ENCODE peak calls at places on chromosome 1, in ten cellular contexts. One of them, this sample, is unnamed.

GRCh38 chr1:219412772-219413171 is 200.1 kb downstream of the ZC3H11B start:
- DNase-seq in brain microvascular endothelial cell: no peak
- DNase-seq in HFFc6: peak; percentile 76
- DNase-seq in lower lobe of right lung: no peak
- DNase-seq in IMR-90: peak; percentile 37
- DNase-seq in prostate gland: no peak
- DNase-seq in B cell: no peak
- DNase-seq in psoas muscle: no peak
- DNase-seq in CD8-positive, alpha-beta T cell: no peak
- DNase-seq in pancreas: no peak
- DNase-seq in this sample: no peak

GRCh38 chr1:54052470-54052933 is 502 bp downstream of the TMEM59 start:
- DNase-seq in brain microvascular endothelial cell: peak; percentile 74
- DNase-seq in HFFc6: peak; percentile 63
- DNase-seq in lower lobe of right lung: no peak
- DNase-seq in IMR-90: peak; percentile 62
- DNase-seq in prostate gland: peak; percentile 21
- DNase-seq in B cell: no peak
- DNase-seq in psoas muscle: no peak
- DNase-seq in CD8-positive, alpha-beta T cell: peak; percentile 4
- DNase-seq in pancreas: no peak
- DNase-seq in this sample: no peak

GRCh38 chr1:155859881-155860841 is 794 bp downstream of the SYT11 start:
- DNase-seq in brain microvascular endothelial cell: peak; percentile 73
- DNase-seq in HFFc6: peak; percentile 62
- DNase-seq in lower lobe of right lung: peak; percentile 66
- DNase-seq in IMR-90: peak; percentile 84
- DNase-seq in prostate gland: no peak
- DNase-seq in B cell: peak; percentile 62
- DNase-seq in psoas muscle: peak; percentile 89
- DNase-seq in CD8-positive, alpha-beta T cell: peak; percentile 33
- DNase-seq in pancreas: peak; percentile 70
- DNase-seq in this sample: no peak

GRCh38 chr1:162899422-162900168 is 38.6 kb upstream of the CCDC190 start:
- DNase-seq in brain microvascular endothelial cell: peak; percentile 81
- DNase-seq in HFFc6: peak; percentile 95
- DNase-seq in lower lobe of right lung: no peak
- DNase-seq in IMR-90: peak; percentile 94
- DNase-seq in prostate gland: no peak
- DNase-seq in B cell: no peak
- DNase-seq in psoas muscle: no peak
- DNase-seq in CD8-positive, alpha-beta T cell: no peak
- DNase-seq in pancreas: no peak
- DNase-seq in this sample: no peak

GRCh38 chr1:67566803-67567202 is 118.2 kb upstream of the GADD45A start:
- DNase-seq in brain microvascular endothelial cell: no peak
- DNase-seq in HFFc6: no peak
- DNase-seq in lower lobe of right lung: no peak
- DNase-seq in IMR-90: peak; percentile 60
- DNase-seq in prostate gland: no peak
- DNase-seq in B cell: no peak
- DNase-seq in psoas muscle: no peak
- DNase-seq in CD8-positive, alpha-beta T cell: no peak
- DNase-seq in pancreas: no peak
- DNase-seq in this sample: no peak

GRCh38 chr1:112501810-112502641 is 6.7 kb upstream of the WNT2B start:
- DNase-seq in brain microvascular endothelial cell: peak; percentile 53
- DNase-seq in HFFc6: peak; percentile 68
- DNase-seq in lower lobe of right lung: peak; percentile 77
- DNase-seq in IMR-90: peak; percentile 54
- DNase-seq in prostate gland: peak; percentile 70
- DNase-seq in B cell: peak; percentile 75
- DNase-seq in psoas muscle: peak; percentile 77
- DNase-seq in CD8-positive, alpha-beta T cell: peak; percentile 27
- DNase-seq in pancreas: peak; percentile 87
- DNase-seq in this sample: no peak

GRCh38 chr1:152007047-152007446 is 13.4 kb upstream of the S100A10 start:
- DNase-seq in brain microvascular endothelial cell: no peak
- DNase-seq in HFFc6: no peak
- DNase-seq in lower lobe of right lung: no peak
- DNase-seq in IMR-90: no peak
- DNase-seq in prostate gland: no peak
- DNase-seq in B cell: no peak
- DNase-seq in psoas muscle: no peak
- DNase-seq in CD8-positive, alpha-beta T cell: no peak
- DNase-seq in pancreas: no peak
- DNase-seq in this sample: no peak

GRCh38 chr1:197066719-197067456 is at the start of gene F13B:
- DNase-seq in brain microvascular endothelial cell: no peak
- DNase-seq in HFFc6: no peak
- DNase-seq in lower lobe of right lung: no peak
- DNase-seq in IMR-90: no peak
- DNase-seq in prostate gland: no peak
- DNase-seq in B cell: no peak
- DNase-seq in psoas muscle: no peak
- DNase-seq in CD8-positive, alpha-beta T cell: no peak
- DNase-seq in pancreas: no peak
- DNase-seq in this sample: no peak

GRCh38 chr1:118159578-118159977 is 25.4 kb downstream of the SPAG17 start:
- DNase-seq in brain microvascular endothelial cell: no peak
- DNase-seq in HFFc6: no peak
- DNase-seq in lower lobe of right lung: no peak
- DNase-seq in IMR-90: no peak
- DNase-seq in prostate gland: no peak
- DNase-seq in B cell: no peak
- DNase-seq in psoas muscle: no peak
- DNase-seq in CD8-positive, alpha-beta T cell: no peak
- DNase-seq in pancreas: no peak
- DNase-seq in this sample: no peak

GRCh38 chr1:118157506-118157905 is 27.5 kb downstream of the SPAG17 start:
- DNase-seq in brain microvascular endothelial cell: no peak
- DNase-seq in HFFc6: no peak
- DNase-seq in lower lobe of right lung: no peak
- DNase-seq in IMR-90: no peak
- DNase-seq in prostate gland: no peak
- DNase-seq in B cell: no peak
- DNase-seq in psoas muscle: no peak
- DNase-seq in CD8-positive, alpha-beta T cell: no peak
- DNase-seq in pancreas: no peak
- DNase-seq in this sample: no peak

GRCh38 chr1:118155106-118155505 is 29.9 kb downstream of the SPAG17 start:
- DNase-seq in brain microvascular endothelial cell: no peak
- DNase-seq in HFFc6: no peak
- DNase-seq in lower lobe of right lung: no peak
- DNase-seq in IMR-90: no peak
- DNase-seq in prostate gland: no peak
- DNase-seq in B cell: no peak
- DNase-seq in psoas muscle: no peak
- DNase-seq in CD8-positive, alpha-beta T cell: no peak
- DNase-seq in pancreas: no peak
- DNase-seq in this sample: no peak

GRCh38 chr1:118158918-118159317 is 26.1 kb downstream of the SPAG17 start:
- DNase-seq in brain microvascular endothelial cell: peak; percentile 79
- DNase-seq in HFFc6: peak; percentile 82
- DNase-seq in lower lobe of right lung: no peak
- DNase-seq in IMR-90: peak; percentile 76
- DNase-seq in prostate gland: no peak
- DNase-seq in B cell: no peak
- DNase-seq in psoas muscle: no peak
- DNase-seq in CD8-positive, alpha-beta T cell: no peak
- DNase-seq in pancreas: no peak
- DNase-seq in this sample: no peak

DNA sequence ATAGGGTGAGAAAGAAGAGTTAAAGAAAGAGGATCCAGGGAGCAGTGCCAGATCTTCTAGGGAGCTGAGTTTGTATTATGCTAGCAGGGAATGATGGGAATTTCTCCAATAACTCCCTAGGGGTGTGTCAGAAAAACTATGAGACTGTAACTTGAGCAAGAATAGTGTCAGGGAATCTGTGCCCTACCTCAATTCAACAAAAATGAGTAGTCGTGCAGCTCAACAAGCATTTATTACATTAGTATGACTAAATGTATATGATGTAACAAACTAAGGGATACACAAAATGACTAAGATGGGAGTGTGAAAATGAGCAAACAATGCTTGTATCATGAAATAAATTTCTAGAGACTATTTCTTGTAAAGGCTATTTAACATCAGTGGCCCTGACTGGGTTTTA is 24.2 kb downstream of the SPAG17 start:
- DNase-seq in brain microvascular endothelial cell: no peak
- DNase-seq in HFFc6: no peak
- DNase-seq in lower lobe of right lung: no peak
- DNase-seq in IMR-90: no peak
- DNase-seq in prostate gland: no peak
- DNase-seq in B cell: no peak
- DNase-seq in psoas muscle: no peak
- DNase-seq in CD8-positive, alpha-beta T cell: no peak
- DNase-seq in pancreas: no peak
- DNase-seq in this sample: no peak
- TF ChIP-seq CTCF in brain microvascular endothelial cell: no peak
- TF ChIP-seq CTCF in HFFc6: no peak
- TF ChIP-seq CTCF in lower lobe of right lung: no peak
- TF ChIP-seq CTCF in IMR-90: no peak
- TF ChIP-seq CTCF in prostate gland: no peak
- TF ChIP-seq CTCF in B cell: no peak
- TF ChIP-seq CTCF in psoas muscle: no peak
- TF ChIP-seq CTCF in CD8-positive, alpha-beta T cell: no peak
- TF ChIP-seq CTCF in pancreas: no peak
- TF ChIP-seq CTCF in this sample: no peak

GRCh38 chr1:2430592-2430973 is 18.2 kb upstream of the PEX10 start:
- DNase-seq in brain microvascular endothelial cell: no peak
- DNase-seq in HFFc6: no peak
- DNase-seq in lower lobe of right lung: no peak
- DNase-seq in IMR-90: no peak
- DNase-seq in prostate gland: no peak
- DNase-seq in B cell: no peak
- DNase-seq in psoas muscle: no peak
- DNase-seq in CD8-positive, alpha-beta T cell: no peak
- DNase-seq in pancreas: no peak
- DNase-seq in this sample: no peak

GRCh38 chr1:2431503-2431902 is 19.1 kb upstream of the PEX10 start:
- DNase-seq in brain microvascular endothelial cell: no peak
- DNase-seq in HFFc6: no peak
- DNase-seq in lower lobe of right lung: no peak
- DNase-seq in IMR-90: no peak
- DNase-seq in prostate gland: no peak
- DNase-seq in B cell: no peak
- DNase-seq in psoas muscle: no peak
- DNase-seq in CD8-positive, alpha-beta T cell: no peak
- DNase-seq in pancreas: no peak
- DNase-seq in this sample: no peak

GRCh38 chr1:2431095-2431494 is 18.7 kb upstream of the PEX10 start:
- DNase-seq in brain microvascular endothelial cell: no peak
- DNase-seq in HFFc6: no peak
- DNase-seq in lower lobe of right lung: no peak
- DNase-seq in IMR-90: no peak
- DNase-seq in prostate gland: peak; percentile 55
- DNase-seq in B cell: no peak
- DNase-seq in psoas muscle: no peak
- DNase-seq in CD8-positive, alpha-beta T cell: no peak
- DNase-seq in pancreas: no peak
- DNase-seq in this sample: no peak

GRCh38 chr1:2428490-2428889 is 16.1 kb upstream of the PEX10 start:
- DNase-seq in brain microvascular endothelial cell: no peak
- DNase-seq in HFFc6: no peak
- DNase-seq in lower lobe of right lung: no peak
- DNase-seq in IMR-90: no peak
- DNase-seq in prostate gland: peak; percentile 73
- DNase-seq in B cell: no peak
- DNase-seq in psoas muscle: no peak
- DNase-seq in CD8-positive, alpha-beta T cell: no peak
- DNase-seq in pancreas: no peak
- DNase-seq in this sample: no peak

GRCh38 chr1:2429780-2430591 is 17.6 kb upstream of the PEX10 start:
- DNase-seq in brain microvascular endothelial cell: no peak
- DNase-seq in HFFc6: no peak
- DNase-seq in lower lobe of right lung: no peak
- DNase-seq in IMR-90: no peak
- DNase-seq in prostate gland: no peak
- DNase-seq in B cell: no peak
- DNase-seq in psoas muscle: no peak
- DNase-seq in CD8-positive, alpha-beta T cell: no peak
- DNase-seq in pancreas: no peak
- DNase-seq in this sample: no peak
- TF ChIP-seq CTCF in brain microvascular endothelial cell: peak; percentile 68
- TF ChIP-seq CTCF in HFFc6: peak; percentile 80
- TF ChIP-seq CTCF in lower lobe of right lung: peak; percentile 28
- TF ChIP-seq CTCF in IMR-90: peak; percentile 44
- TF ChIP-seq CTCF in prostate gland: no peak
- TF ChIP-seq CTCF in B cell: no peak
- TF ChIP-seq CTCF in psoas muscle: no peak
- TF ChIP-seq CTCF in CD8-positive, alpha-beta T cell: no peak
- TF ChIP-seq CTCF in pancreas: no peak
- TF ChIP-seq CTCF in this sample: peak; percentile 76

GRCh38 chr1:28796321-28797213 is 15.4 kb upstream of the OPRD1 start:
- DNase-seq in brain microvascular endothelial cell: no peak
- DNase-seq in HFFc6: no peak
- DNase-seq in lower lobe of right lung: no peak
- DNase-seq in IMR-90: no peak
- DNase-seq in prostate gland: no peak
- DNase-seq in B cell: no peak
- DNase-seq in psoas muscle: no peak
- DNase-seq in CD8-positive, alpha-beta T cell: no peak
- DNase-seq in pancreas: no peak
- DNase-seq in this sample: no peak
- TF ChIP-seq CTCF in brain microvascular endothelial cell: no peak
- TF ChIP-seq CTCF in HFFc6: no peak
- TF ChIP-seq CTCF in lower lobe of right lung: no peak
- TF ChIP-seq CTCF in IMR-90: no peak
- TF ChIP-seq CTCF in prostate gland: no peak
- TF ChIP-seq CTCF in B cell: no peak
- TF ChIP-seq CTCF in psoas muscle: no peak
- TF ChIP-seq CTCF in CD8-positive, alpha-beta T cell: no peak
- TF ChIP-seq CTCF in pancreas: no peak
- TF ChIP-seq CTCF in this sample: no peak

GRCh38 chr1:210359255-210359654 is 30.6 kb downstream of the HHAT start:
- DNase-seq in brain microvascular endothelial cell: no peak
- DNase-seq in HFFc6: no peak
- DNase-seq in lower lobe of right lung: no peak
- DNase-seq in IMR-90: no peak
- DNase-seq in prostate gland: no peak
- DNase-seq in B cell: no peak
- DNase-seq in psoas muscle: no peak
- DNase-seq in CD8-positive, alpha-beta T cell: no peak
- DNase-seq in pancreas: no peak
- DNase-seq in this sample: no peak

GRCh38 chr1:210363119-210363518 is 34.4 kb downstream of the HHAT start:
- DNase-seq in brain microvascular endothelial cell: no peak
- DNase-seq in HFFc6: no peak
- DNase-seq in lower lobe of right lung: no peak
- DNase-seq in IMR-90: no peak
- DNase-seq in prostate gland: no peak
- DNase-seq in B cell: no peak
- DNase-seq in psoas muscle: no peak
- DNase-seq in CD8-positive, alpha-beta T cell: no peak
- DNase-seq in pancreas: no peak
- DNase-seq in this sample: no peak

GRCh38 chr1:210362526-210362925 is 33.8 kb downstream of the HHAT start:
- DNase-seq in brain microvascular endothelial cell: no peak
- DNase-seq in HFFc6: no peak
- DNase-seq in lower lobe of right lung: no peak
- DNase-seq in IMR-90: peak; percentile 61
- DNase-seq in prostate gland: no peak
- DNase-seq in B cell: no peak
- DNase-seq in psoas muscle: no peak
- DNase-seq in CD8-positive, alpha-beta T cell: no peak
- DNase-seq in pancreas: no peak
- DNase-seq in this sample: no peak

GRCh38 chr1:210361665-210362064 is 33.0 kb downstream of the HHAT start:
- DNase-seq in brain microvascular endothelial cell: no peak
- DNase-seq in HFFc6: no peak
- DNase-seq in lower lobe of right lung: no peak
- DNase-seq in IMR-90: no peak
- DNase-seq in prostate gland: no peak
- DNase-seq in B cell: no peak
- DNase-seq in psoas muscle: no peak
- DNase-seq in CD8-positive, alpha-beta T cell: no peak
- DNase-seq in pancreas: no peak
- DNase-seq in this sample: no peak

DNA sequence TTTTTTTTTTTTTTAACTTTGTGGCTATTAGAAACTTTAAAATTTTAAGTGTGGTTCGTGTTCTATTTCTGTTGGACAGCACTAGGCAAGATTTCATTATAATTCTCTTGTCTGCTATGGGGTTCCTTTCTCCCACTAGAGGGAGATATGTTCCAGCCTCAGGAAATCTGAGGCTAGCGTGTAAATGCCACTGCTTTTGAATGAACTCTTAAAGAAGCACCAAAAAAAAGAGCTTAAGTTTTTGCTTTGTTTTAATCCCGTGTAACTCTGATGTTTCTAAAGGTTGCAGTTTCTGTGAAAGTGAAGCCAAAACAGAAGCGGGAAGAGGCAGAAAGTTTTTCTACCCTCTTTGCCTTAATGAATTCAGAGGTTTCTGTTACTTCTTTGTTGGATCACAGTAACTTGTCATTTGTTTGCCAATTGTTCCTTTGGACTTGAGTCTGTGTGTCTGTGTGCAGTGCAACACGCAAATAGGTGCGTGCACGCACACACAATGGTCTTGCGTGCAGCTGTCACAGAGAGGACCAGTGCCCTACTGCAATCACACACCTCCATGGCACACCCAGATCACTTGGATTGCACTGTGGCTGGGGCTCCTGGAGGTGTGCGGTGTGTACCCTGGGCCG is 32.3 kb downstream of the HHAT start:
- DNase-seq in brain microvascular endothelial cell: peak; percentile 37
- DNase-seq in HFFc6: peak; percentile 70
- DNase-seq in lower lobe of right lung: no peak
- DNase-seq in IMR-90: peak; percentile 74
- DNase-seq in prostate gland: no peak
- DNase-seq in B cell: peak; percentile 30
- DNase-seq in psoas muscle: no peak
- DNase-seq in CD8-positive, alpha-beta T cell: no peak
- DNase-seq in pancreas: no peak
- DNase-seq in this sample: no peak
- TF ChIP-seq CTCF in brain microvascular endothelial cell: peak; percentile 80
- TF ChIP-seq CTCF in HFFc6: peak; percentile 84
- TF ChIP-seq CTCF in lower lobe of right lung: peak; percentile 64
- TF ChIP-seq CTCF in IMR-90: peak; percentile 85
- TF ChIP-seq CTCF in prostate gland: peak; percentile 41
- TF ChIP-seq CTCF in B cell: no peak
- TF ChIP-seq CTCF in psoas muscle: peak; percentile 27
- TF ChIP-seq CTCF in CD8-positive, alpha-beta T cell: peak; percentile 60
- TF ChIP-seq CTCF in pancreas: no peak
- TF ChIP-seq CTCF in this sample: peak; percentile 56

This sample was measured in GM12864.